ENCODE peak calls at places on chromosomes 2 and 18, in six cellular contexts. One of them, this sample, is unnamed.

GRCh38 chr2:176491172-176491904 is 222.1 kb downstream of the MTX2 start:
- DNase-seq in K562: peak; percentile 71
- DNase-seq in HCT116: no peak
- DNase-seq in GM12878: peak; percentile 67
- DNase-seq in HepG2: no peak
- DNase-seq in H1: no peak
- DNase-seq in this sample: no peak

GRCh38 chr18:23291456-23292205 is 156.3 kb downstream of the CABLES1 start:
- DNase-seq in K562: no peak
- DNase-seq in HCT116: peak; percentile 46
- DNase-seq in GM12878: no peak
- DNase-seq in HepG2: no peak
- DNase-seq in H1: no peak
- DNase-seq in this sample: no peak

GRCh38 chr2:8545676-8546318 is 136.1 kb upstream of the ID2 start:
- DNase-seq in K562: no peak
- DNase-seq in HCT116: no peak
- DNase-seq in GM12878: no peak
- DNase-seq in HepG2: no peak
- DNase-seq in H1: no peak
- DNase-seq in this sample: no peak

GRCh38 chr2:25233916-25234610 is 65.7 kb upstream of the POMC start:
- DNase-seq in K562: no peak
- DNase-seq in HCT116: no peak
- DNase-seq in GM12878: no peak
- DNase-seq in HepG2: no peak
- DNase-seq in H1: no peak
- DNase-seq in this sample: no peak

GRCh38 chr2:100603414-100603813 is 40.6 kb downstream of the PDCL3 start:
- DNase-seq in K562: no peak
- DNase-seq in HCT116: no peak
- DNase-seq in GM12878: no peak
- DNase-seq in HepG2: no peak
- DNase-seq in H1: no peak
- DNase-seq in this sample: no peak

GRCh38 chr2:133884739-133885381 is 316.6 kb upstream of the NCKAP5 start:
- DNase-seq in K562: no peak
- DNase-seq in HCT116: no peak
- DNase-seq in GM12878: no peak
- DNase-seq in HepG2: peak; percentile 14
- DNase-seq in H1: peak; percentile 30
- DNase-seq in this sample: peak; percentile 48

GRCh38 chr2:112703684-112704083 is 17.1 kb upstream of the NT5DC4 start:
- DNase-seq in K562: no peak
- DNase-seq in HCT116: no peak
- DNase-seq in GM12878: no peak
- DNase-seq in HepG2: no peak
- DNase-seq in H1: no peak
- DNase-seq in this sample: no peak

GRCh38 chr2:157628282-157628531 is 457 bp downstream of the ACVR1C start:
- DNase-seq in K562: no peak
- DNase-seq in HCT116: no peak
- DNase-seq in GM12878: no peak
- DNase-seq in HepG2: no peak
- DNase-seq in H1: no peak
- DNase-seq in this sample: no peak

GRCh38 chr2:101696272-101697123 is 1.0 kb upstream of the MAP4K4 start:
- DNase-seq in K562: no peak
- DNase-seq in HCT116: no peak
- DNase-seq in GM12878: no peak
- DNase-seq in HepG2: no peak
- DNase-seq in H1: no peak
- DNase-seq in this sample: no peak

GRCh38 chr2:173405171-173405750 is 50.6 kb downstream of the CDCA7 start:
- DNase-seq in K562: no peak
- DNase-seq in HCT116: no peak
- DNase-seq in GM12878: no peak
- DNase-seq in HepG2: no peak
- DNase-seq in H1: no peak
- DNase-seq in this sample: no peak

GRCh38 chr2:608711-609110 is 68.5 kb downstream of the TMEM18 start:
- DNase-seq in K562: no peak
- DNase-seq in HCT116: no peak
- DNase-seq in GM12878: no peak
- DNase-seq in HepG2: no peak
- DNase-seq in H1: peak; percentile 31
- DNase-seq in this sample: no peak

GRCh38 chr18:63186934-63187574 is 132.5 kb downstream of the BCL2 start:
- DNase-seq in K562: no peak
- DNase-seq in HCT116: no peak
- DNase-seq in GM12878: no peak
- DNase-seq in HepG2: no peak
- DNase-seq in H1: no peak
- DNase-seq in this sample: no peak

GRCh38 chr18:45910405-45911023 is 56.6 kb downstream of the EPG5 start:
- DNase-seq in K562: peak; percentile 49
- DNase-seq in HCT116: peak; percentile 36
- DNase-seq in GM12878: peak; percentile 2
- DNase-seq in HepG2: peak; percentile 44
- DNase-seq in H1: peak; percentile 72
- DNase-seq in this sample: peak; percentile 61

GRCh38 chr2:186771850-186772463 is 77.0 kb downstream of the ZSWIM2 start:
- DNase-seq in K562: no peak
- DNase-seq in HCT116: no peak
- DNase-seq in GM12878: no peak
- DNase-seq in HepG2: no peak
- DNase-seq in H1: no peak
- DNase-seq in this sample: no peak

GRCh38 chr2:44943693-44944101 is 2.2 kb downstream of the SIX3 start:
- DNase-seq in K562: no peak
- DNase-seq in HCT116: no peak
- DNase-seq in GM12878: no peak
- DNase-seq in HepG2: no peak
- DNase-seq in H1: no peak
- DNase-seq in this sample: no peak

GRCh38 chr2:222311321-222311977 is 12.7 kb upstream of the PAX3 start:
- DNase-seq in K562: no peak
- DNase-seq in HCT116: no peak
- DNase-seq in GM12878: no peak
- DNase-seq in HepG2: no peak
- DNase-seq in H1: peak; percentile 75
- DNase-seq in this sample: no peak

GRCh38 chr18:58268849-58269248 is 224.8 kb downstream of the NEDD4L start:
- DNase-seq in K562: no peak
- DNase-seq in HCT116: peak; percentile 75
- DNase-seq in GM12878: no peak
- DNase-seq in HepG2: no peak
- DNase-seq in H1: no peak
- DNase-seq in this sample: no peak

GRCh38 chr2:212173331-212173730 is 365.3 kb downstream of the ERBB4 start:
- DNase-seq in K562: no peak
- DNase-seq in HCT116: no peak
- DNase-seq in GM12878: no peak
- DNase-seq in HepG2: no peak
- DNase-seq in H1: no peak
- DNase-seq in this sample: no peak

GRCh38 chr2:676647-677055 is 555 bp downstream of the TMEM18 start:
- DNase-seq in K562: peak; percentile 95
- DNase-seq in HCT116: peak; percentile 93
- DNase-seq in GM12878: peak; percentile 91
- DNase-seq in HepG2: peak; percentile 95
- DNase-seq in H1: no peak
- DNase-seq in this sample: peak; percentile 97

GRCh38 chr2:175057078-175057685 is 52.0 kb upstream of the CHN1 start:
- DNase-seq in K562: no peak
- DNase-seq in HCT116: peak; percentile 57
- DNase-seq in GM12878: no peak
- DNase-seq in HepG2: peak; percentile 52
- DNase-seq in H1: peak; percentile 56
- DNase-seq in this sample: no peak

GRCh38 chr2:162711832-162712540 is 126.6 kb downstream of the KCNH7 start:
- DNase-seq in K562: no peak
- DNase-seq in HCT116: no peak
- DNase-seq in GM12878: no peak
- DNase-seq in HepG2: peak; percentile 9
- DNase-seq in H1: no peak
- DNase-seq in this sample: no peak

GRCh38 chr2:220660277-220661155 is 911.6 kb downstream of the EPHA4 start:
- DNase-seq in K562: no peak
- DNase-seq in HCT116: no peak
- DNase-seq in GM12878: no peak
- DNase-seq in HepG2: no peak
- DNase-seq in H1: no peak
- DNase-seq in this sample: no peak

GRCh38 chr2:217636578-217637267 is 366.1 kb downstream of the TNS1 start:
- DNase-seq in K562: no peak
- DNase-seq in HCT116: no peak
- DNase-seq in GM12878: no peak
- DNase-seq in HepG2: no peak
- DNase-seq in H1: no peak
- DNase-seq in this sample: no peak

GRCh38 chr18:955379-956066 is 50.9 kb downstream of the ADCYAP1 start:
- DNase-seq in K562: no peak
- DNase-seq in HCT116: no peak
- DNase-seq in GM12878: no peak
- DNase-seq in HepG2: peak; percentile 15
- DNase-seq in H1: no peak
- DNase-seq in this sample: no peak

GRCh38 chr2:124692707-124693106 is 667.6 kb downstream of the CNTNAP5 start:
- DNase-seq in K562: no peak
- DNase-seq in HCT116: no peak
- DNase-seq in GM12878: no peak
- DNase-seq in HepG2: no peak
- DNase-seq in H1: no peak
- DNase-seq in this sample: no peak

GRCh38 chr2:153871231-153872221 is at the start of gene GALNT13:
- DNase-seq in K562: no peak
- DNase-seq in HCT116: no peak
- DNase-seq in GM12878: no peak
- DNase-seq in HepG2: peak; percentile 57
- DNase-seq in H1: peak; percentile 89
- DNase-seq in this sample: no peak

GRCh38 chr2:190444954-190445353 is 36.8 kb downstream of the MFSD6 start:
- DNase-seq in K562: no peak
- DNase-seq in HCT116: no peak
- DNase-seq in GM12878: no peak
- DNase-seq in HepG2: no peak
- DNase-seq in H1: no peak
- DNase-seq in this sample: no peak

GRCh38 chr2:190443055-190443454 is 34.9 kb downstream of the MFSD6 start:
- DNase-seq in K562: no peak
- DNase-seq in HCT116: no peak
- DNase-seq in GM12878: no peak
- DNase-seq in HepG2: no peak
- DNase-seq in H1: no peak
- DNase-seq in this sample: no peak

GRCh38 chr2:190446193-190446592 is 38.0 kb downstream of the MFSD6 start:
- DNase-seq in K562: no peak
- DNase-seq in HCT116: no peak
- DNase-seq in GM12878: no peak
- DNase-seq in HepG2: no peak
- DNase-seq in H1: no peak
- DNase-seq in this sample: no peak

GRCh38 chr2:190441564-190441963 is 33.4 kb downstream of the MFSD6 start:
- DNase-seq in K562: no peak
- DNase-seq in HCT116: no peak
- DNase-seq in GM12878: no peak
- DNase-seq in HepG2: no peak
- DNase-seq in H1: no peak
- DNase-seq in this sample: no peak

DNA sequence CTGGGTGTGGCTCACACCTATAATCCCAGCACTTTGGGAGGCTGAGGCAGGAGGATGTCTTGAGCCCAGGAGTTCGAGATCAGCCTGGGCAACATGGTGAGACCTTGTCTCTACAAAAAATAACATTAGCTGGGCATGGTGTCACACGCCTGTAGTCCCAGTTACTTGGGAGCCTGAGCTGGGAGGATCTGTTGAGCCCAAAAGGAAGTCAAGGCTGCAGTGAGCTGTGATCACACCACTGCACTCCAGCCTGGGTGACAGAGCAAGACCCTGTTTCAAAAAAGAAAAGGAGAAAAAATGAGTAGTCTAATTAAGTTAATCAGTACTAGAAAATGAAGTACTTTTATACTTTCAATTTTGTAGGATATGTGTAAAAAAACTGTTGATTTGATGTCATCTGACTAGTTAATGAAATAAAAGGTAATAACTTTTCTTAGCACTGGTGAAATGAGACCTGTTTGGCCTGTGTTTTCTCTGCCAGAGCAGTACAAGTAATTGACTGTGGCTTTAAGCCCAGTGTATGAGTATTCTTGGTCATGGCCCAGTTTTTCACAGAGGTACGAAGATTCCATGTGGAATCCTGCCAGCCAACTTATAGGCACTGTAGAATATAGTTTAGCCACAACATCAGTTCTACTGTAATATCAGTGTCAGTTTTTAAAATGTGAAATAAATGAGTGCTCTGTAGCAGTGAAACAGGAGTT is 35.8 kb downstream of the MFSD6 start:
- DNase-seq in K562: no peak
- DNase-seq in HCT116: no peak
- DNase-seq in GM12878: no peak
- DNase-seq in HepG2: no peak
- DNase-seq in H1: no peak
- DNase-seq in this sample: peak; percentile 8
- TF ChIP-seq JUND in K562: no peak
- TF ChIP-seq JUND in HCT116: no peak
- TF ChIP-seq JUND in GM12878: no peak
- TF ChIP-seq JUND in HepG2: no peak
- TF ChIP-seq JUND in H1: no peak
- TF ChIP-seq JUND in this sample: no peak

GRCh38 chr2:12585784-12586183 is 131.0 kb upstream of the TRIB2 start:
- DNase-seq in K562: no peak
- DNase-seq in HCT116: no peak
- DNase-seq in GM12878: no peak
- DNase-seq in HepG2: no peak
- DNase-seq in H1: no peak
- DNase-seq in this sample: no peak
- TF ChIP-seq JUND in K562: no peak
- TF ChIP-seq JUND in HCT116: no peak
- TF ChIP-seq JUND in GM12878: no peak
- TF ChIP-seq JUND in HepG2: no peak
- TF ChIP-seq JUND in H1: no peak
- TF ChIP-seq JUND in this sample: no peak

GRCh38 chr18:53165770-53166169 is 825.8 kb downstream of the DCC start:
- DNase-seq in K562: no peak
- DNase-seq in HCT116: no peak
- DNase-seq in GM12878: no peak
- DNase-seq in HepG2: no peak
- DNase-seq in H1: no peak
- DNase-seq in this sample: no peak
- TF ChIP-seq JUND in K562: no peak
- TF ChIP-seq JUND in HCT116: no peak
- TF ChIP-seq JUND in GM12878: no peak
- TF ChIP-seq JUND in HepG2: no peak
- TF ChIP-seq JUND in H1: no peak
- TF ChIP-seq JUND in this sample: no peak

GRCh38 chr2:203728321-203728720 is 21.9 kb downstream of the CD28 start:
- DNase-seq in K562: no peak
- DNase-seq in HCT116: no peak
- DNase-seq in GM12878: no peak
- DNase-seq in HepG2: no peak
- DNase-seq in H1: no peak
- DNase-seq in this sample: no peak
- TF ChIP-seq JUND in K562: no peak
- TF ChIP-seq JUND in HCT116: no peak
- TF ChIP-seq JUND in GM12878: no peak
- TF ChIP-seq JUND in HepG2: no peak
- TF ChIP-seq JUND in H1: no peak
- TF ChIP-seq JUND in this sample: no peak